ENCODE peak calls at places on chromosomes 7 and 10, in four cellular contexts. H is substantia nigra; C is activated T-helper 1 cell treated with anti-CD3 and anti-CD28 coated beads, Interleukin-12 subunit alpha, Interleukin-12 subunit beta, Interleukin-2, Interleukin-4 antibody, amounts not matched to agents 30 ng/mL and 10 ng/mL and 1 ng/mL, durations not matched to agents 14 hours and 24 hours and 36 hours; Y is upper lobe of right lung. U is an unnamed sample.

GRCh38 chr10:46006219-46006618 is 24.2 kb downstream of the NCOA4 start:
- DNase-seq in C (no peak), Y (no peak), H (no peak), U (peak)

GRCh38 chr7:63789378-63790176 is 209.1 kb upstream of the ZNF722 start:
- DNase-seq in C (no peak), Y (no peak), H (no peak), U (no peak)

GRCh38 chr10:88194041-88194887 is 330.8 kb downstream of the PTEN start:
- DNase-seq in Y (no peak), C (peak), H (no peak), U (peak)

GRCh38 chr7:44083796-44084195 is 1.5 kb upstream of the POLM start:
- DNase-seq in C (no peak), H (no peak), Y (no peak), U (no peak)

GRCh38 chr10:90742189-90742588 is 115.7 kb downstream of the HTR7 start:
- DNase-seq in H (no peak), Y (no peak), C (no peak), U (peak)

GRCh38 chr7:16727736-16728135 is 25.8 kb upstream of the TSPAN13 start:
- DNase-seq in Y (no peak), H (no peak), C (no peak), U (no peak)

GRCh38 chr7:97017197-97018125 is 7.2 kb downstream of the DLX5 start:
- DNase-seq in Y (no peak), H (no peak), C (no peak), U (no peak)

GRCh38 chr10:88467835-88468485 is 115.2 kb downstream of the RNLS start:
- DNase-seq in C (no peak), Y (no peak), H (no peak), U (no peak)

GRCh38 chr7:120677535-120677934 is 180.4 kb downstream of the TSPAN12 start:
- DNase-seq in C (no peak), Y (no peak), H (no peak), U (no peak)

GRCh38 chr7:141355057-141355456 is 196.2 kb upstream of the AGK start:
- DNase-seq in H (no peak), C (no peak), Y (no peak), U (no peak)

GRCh38 chr7:96236198-96237039 is 85.5 kb downstream of the SLC25A13 start:
- DNase-seq in H (no peak), Y (no peak), C (no peak), U (peak)

GRCh38 chr7:30926323-30926722 is 14.7 kb downstream of the AQP1 start:
- DNase-seq in Y (peak), H (no peak), C (no peak), U (no peak)

GRCh38 chr7:96675548-96675947 is 34.1 kb downstream of the SEM1 start:
- DNase-seq in Y (no peak), C (no peak), H (no peak), U (no peak)

GRCh38 chr10:1177936-1178335 is 121.8 kb downstream of the WDR37 start:
- DNase-seq in C (no peak), Y (no peak), H (no peak), U (no peak)

GRCh38 chr7:1697499-1698125 is 27.5 kb downstream of the ELFN1 start:
- DNase-seq in Y (peak), H (no peak), C (no peak), U (no peak)

U was measured in RCC 7860.